ENCODE peak calls at places on chromosomes 4 and X, in four cellular contexts. U, P, Q and C are unnamed samples.

GRCh38 chr4:121998024-121998423 is 46.2 kb upstream of the TRPC3 start:
- DNase-seq in U (no peak), P (no peak), Q (no peak), C (no peak)

GRCh38 chrX:153926863-153927685 is 1.0 kb upstream of the ARHGAP4 start:
- DNase-seq in U (peak; percentile 63), P (no peak), Q (no peak), C (peak; percentile 51)

GRCh38 chr4:186606593-186606992 is 51.2 kb upstream of the MTNR1A start:
- DNase-seq in U (no peak), P (peak; percentile 63), Q (no peak), C (no peak)

GRCh38 chrX:99798951-99799350 is 611.1 kb downstream of the PCDH19 start:
- DNase-seq in U (no peak), P (no peak), Q (no peak), C (no peak)

GRCh38 chr4:169239236-169239905 is 31.4 kb downstream of the SH3RF1 start:
- DNase-seq in U (no peak), P (no peak), Q (no peak), C (no peak)

GRCh38 chr4:113869743-113870375 is 108.3 kb upstream of the CAMK2D start:
- DNase-seq in U (no peak), P (peak; percentile 14), Q (no peak), C (peak; percentile 17)

GRCh38 chrX:39821011-39821708 is 276.6 kb downstream of the BCOR start:
- DNase-seq in U (no peak), P (peak; percentile 14), Q (peak; percentile 4), C (no peak)

GRCh38 chr4:3480528-3481112 is 17.5 kb downstream of the DOK7 start:
- DNase-seq in U (peak; percentile 73), P (peak; percentile 39), Q (peak; percentile 64), C (peak; percentile 31)

GRCh38 chrX:124117325-124117724 is 155.8 kb downstream of the STAG2 start:
- DNase-seq in U (no peak), P (no peak), Q (no peak), C (no peak)

GRCh38 chr4:177511611-177512010 is 69.4 kb upstream of the AGA start:
- DNase-seq in U (no peak), P (peak; percentile 75), Q (peak; percentile 64), C (no peak)

GRCh38 chr4:8830611-8831200 is 40.9 kb downstream of the HMX1 start:
- DNase-seq in U (no peak), P (no peak), Q (no peak), C (no peak)

GRCh38 chrX:154546354-154547244 is at the start of gene G6PD:
- DNase-seq in U (peak; percentile 75), P (peak; percentile 87), Q (peak; percentile 62), C (peak; percentile 58)

GRCh38 chrX:50813843-50814661 is at the start of gene SHROOM4:
- DNase-seq in U (no peak), P (no peak), Q (no peak), C (no peak)

GRCh38 chr4:25860586-25861421 is 2.0 kb downstream of the SEL1L3 start:
- DNase-seq in U (no peak), P (no peak), Q (no peak), C (no peak)